ENCODE peak calls at places on chromosomes 12 and 14, in six cellular contexts. One of them, this sample, is unnamed.

GRCh38 chr14:101561145-101561896 is at the start of gene DIO3:
- DNase-seq in GM13976: no peak
- DNase-seq in RWPE1: no peak
- DNase-seq in stomach: no peak
- DNase-seq in IMR-90: no peak
- DNase-seq in HCT116: peak
- DNase-seq in this sample: no peak

GRCh38 chr12:14647028-14647750 is 49.2 kb downstream of the GUCY2C start:
- DNase-seq in HCT116: no peak
- DNase-seq in RWPE1: no peak
- DNase-seq in GM13976: no peak
- DNase-seq in stomach: no peak
- DNase-seq in IMR-90: no peak
- DNase-seq in this sample: no peak

GRCh38 chr14:67579636-67580035 is 20.4 kb downstream of the PIGH start:
- DNase-seq in GM13976: no peak
- DNase-seq in HCT116: no peak
- DNase-seq in IMR-90: no peak
- DNase-seq in RWPE1: no peak
- DNase-seq in stomach: no peak
- DNase-seq in this sample: no peak

GRCh38 chr12:101076940-101077351 is 133.1 kb downstream of the SLC5A8 start:
- DNase-seq in GM13976: no peak
- DNase-seq in stomach: no peak
- DNase-seq in IMR-90: peak
- DNase-seq in RWPE1: no peak
- DNase-seq in HCT116: no peak
- DNase-seq in this sample: no peak

GRCh38 chr14:22646570-22647254 is 2.6 kb upstream of the OR6J1 start:
- DNase-seq in GM13976: no peak
- DNase-seq in stomach: no peak
- DNase-seq in HCT116: no peak
- DNase-seq in RWPE1: peak
- DNase-seq in IMR-90: peak
- DNase-seq in this sample: peak

GRCh38 chr14:65926504-65926903 is 514.0 kb downstream of the FUT8 start:
- DNase-seq in GM13976: no peak
- DNase-seq in stomach: no peak
- DNase-seq in HCT116: no peak
- DNase-seq in IMR-90: no peak
- DNase-seq in RWPE1: no peak
- DNase-seq in this sample: no peak

GRCh38 chr12:124391340-124392261 is 96.7 kb downstream of the RFLNA start:
- DNase-seq in IMR-90: peak
- DNase-seq in RWPE1: peak
- DNase-seq in HCT116: peak
- DNase-seq in stomach: peak
- DNase-seq in GM13976: peak
- DNase-seq in this sample: no peak

GRCh38 chr12:116508145-116509121 is 50.7 kb upstream of the MAP1LC3B2 start:
- DNase-seq in RWPE1: no peak
- DNase-seq in IMR-90: no peak
- DNase-seq in HCT116: no peak
- DNase-seq in stomach: no peak
- DNase-seq in GM13976: peak
- DNase-seq in this sample: no peak

GRCh38 chr12:108338915-108339657 is at the start of gene CMKLR1:
- DNase-seq in GM13976: peak
- DNase-seq in IMR-90: no peak
- DNase-seq in RWPE1: no peak
- DNase-seq in HCT116: no peak
- DNase-seq in stomach: no peak
- DNase-seq in this sample: no peak

GRCh38 chr12:48143898-48144297 is 13.4 kb downstream of the ASB8 start:
- DNase-seq in IMR-90: no peak
- DNase-seq in HCT116: no peak
- DNase-seq in GM13976: no peak
- DNase-seq in RWPE1: no peak
- DNase-seq in stomach: no peak
- DNase-seq in this sample: no peak

GRCh38 chr14:55180006-55180405 is 11.4 kb downstream of the DLGAP5 start:
- DNase-seq in IMR-90: no peak
- DNase-seq in HCT116: no peak
- DNase-seq in RWPE1: no peak
- DNase-seq in GM13976: no peak
- DNase-seq in stomach: no peak
- DNase-seq in this sample: no peak

GRCh38 chr14:45252356-45253069 is 489 bp downstream of the MIS18BP1 start:
- DNase-seq in HCT116: no peak
- DNase-seq in RWPE1: no peak
- DNase-seq in GM13976: no peak
- DNase-seq in stomach: no peak
- DNase-seq in IMR-90: peak
- DNase-seq in this sample: no peak

GRCh38 chr12:49777800-49778748 is 36.7 kb downstream of the TMBIM6 start:
- DNase-seq in GM13976: no peak
- DNase-seq in RWPE1: peak
- DNase-seq in IMR-90: peak
- DNase-seq in stomach: peak
- DNase-seq in HCT116: peak
- DNase-seq in this sample: no peak

GRCh38 chr14:69354383-69355154 is 43.5 kb downstream of the ERH start:
- DNase-seq in IMR-90: peak
- DNase-seq in HCT116: no peak
- DNase-seq in stomach: peak
- DNase-seq in RWPE1: no peak
- DNase-seq in GM13976: peak
- DNase-seq in this sample: no peak

GRCh38 chr12:124080649-124081048 is 107.6 kb downstream of the ZNF664 start:
- DNase-seq in RWPE1: no peak
- DNase-seq in IMR-90: no peak
- DNase-seq in stomach: no peak
- DNase-seq in GM13976: no peak
- DNase-seq in HCT116: no peak
- DNase-seq in this sample: no peak

GRCh38 chr12:81128930-81129554 is 51.2 kb downstream of the ACSS3 start:
- DNase-seq in stomach: no peak
- DNase-seq in HCT116: peak
- DNase-seq in RWPE1: peak
- DNase-seq in GM13976: peak
- DNase-seq in IMR-90: peak
- DNase-seq in this sample: peak

GRCh38 chr12:122895757-122896636 is at the start of gene VPS37B:
- DNase-seq in HCT116: peak
- DNase-seq in GM13976: peak
- DNase-seq in IMR-90: peak
- DNase-seq in RWPE1: peak
- DNase-seq in stomach: peak
- DNase-seq in this sample: peak

GRCh38 chr12:117680311-117680710 is 288.5 kb downstream of the KSR2 start:
- DNase-seq in HCT116: no peak
- DNase-seq in stomach: no peak
- DNase-seq in RWPE1: no peak
- DNase-seq in GM13976: no peak
- DNase-seq in IMR-90: no peak
- DNase-seq in this sample: no peak

GRCh38 chr12:101876861-101877815 is at the start of gene DRAM1:
- DNase-seq in IMR-90: peak
- DNase-seq in RWPE1: peak
- DNase-seq in HCT116: peak
- DNase-seq in GM13976: peak
- DNase-seq in stomach: peak
- DNase-seq in this sample: peak

GRCh38 chr12:94235894-94236293 is 87.5 kb downstream of the PLXNC1 start:
- DNase-seq in stomach: no peak
- DNase-seq in IMR-90: no peak
- DNase-seq in HCT116: no peak
- DNase-seq in RWPE1: no peak
- DNase-seq in GM13976: no peak
- DNase-seq in this sample: no peak

GRCh38 chr12:106428379-106428778 is 70.8 kb downstream of the POLR3B start:
- DNase-seq in RWPE1: no peak
- DNase-seq in HCT116: no peak
- DNase-seq in GM13976: no peak
- DNase-seq in stomach: peak
- DNase-seq in IMR-90: peak
- DNase-seq in this sample: no peak

GRCh38 chr14:32121948-32122347 is 44.8 kb downstream of the ARHGAP5 start:
- DNase-seq in GM13976: no peak
- DNase-seq in RWPE1: no peak
- DNase-seq in HCT116: no peak
- DNase-seq in stomach: no peak
- DNase-seq in IMR-90: peak
- DNase-seq in this sample: peak

GRCh38 chr12:117047810-117048584 is 51.2 kb downstream of the TESC start:
- DNase-seq in HCT116: no peak
- DNase-seq in GM13976: no peak
- DNase-seq in RWPE1: no peak
- DNase-seq in IMR-90: peak
- DNase-seq in stomach: no peak
- DNase-seq in this sample: peak

DNA sequence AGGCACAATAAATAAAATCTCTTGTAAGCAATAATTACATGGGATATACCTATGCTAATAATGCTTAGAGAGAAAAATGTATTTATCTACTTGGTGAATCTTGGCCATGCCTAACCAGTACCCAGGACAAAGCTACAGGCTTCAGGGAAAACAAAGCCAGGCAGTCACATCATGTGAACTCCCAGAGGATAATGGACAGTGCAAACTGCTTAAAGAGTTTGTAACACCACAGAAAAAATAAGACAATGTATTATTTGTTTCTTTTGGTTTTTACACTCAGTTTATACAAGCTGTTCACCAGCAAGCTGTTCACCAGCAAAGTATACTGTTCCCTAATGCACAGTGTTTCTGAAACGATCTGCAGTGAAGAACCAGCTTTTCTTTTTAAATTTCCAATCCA is 38.0 kb downstream of the DICER1 start:
- DNase-seq in RWPE1: no peak
- DNase-seq in IMR-90: no peak
- DNase-seq in GM13976: no peak
- DNase-seq in HCT116: no peak
- DNase-seq in stomach: no peak
- DNase-seq in this sample: no peak
- TF ChIP-seq CTCF in RWPE1: no peak
- TF ChIP-seq CTCF in IMR-90: no peak
- TF ChIP-seq CTCF in GM13976: no peak
- TF ChIP-seq CTCF in HCT116: no peak
- TF ChIP-seq CTCF in stomach: no peak
- TF ChIP-seq CTCF in this sample: no peak

DNA sequence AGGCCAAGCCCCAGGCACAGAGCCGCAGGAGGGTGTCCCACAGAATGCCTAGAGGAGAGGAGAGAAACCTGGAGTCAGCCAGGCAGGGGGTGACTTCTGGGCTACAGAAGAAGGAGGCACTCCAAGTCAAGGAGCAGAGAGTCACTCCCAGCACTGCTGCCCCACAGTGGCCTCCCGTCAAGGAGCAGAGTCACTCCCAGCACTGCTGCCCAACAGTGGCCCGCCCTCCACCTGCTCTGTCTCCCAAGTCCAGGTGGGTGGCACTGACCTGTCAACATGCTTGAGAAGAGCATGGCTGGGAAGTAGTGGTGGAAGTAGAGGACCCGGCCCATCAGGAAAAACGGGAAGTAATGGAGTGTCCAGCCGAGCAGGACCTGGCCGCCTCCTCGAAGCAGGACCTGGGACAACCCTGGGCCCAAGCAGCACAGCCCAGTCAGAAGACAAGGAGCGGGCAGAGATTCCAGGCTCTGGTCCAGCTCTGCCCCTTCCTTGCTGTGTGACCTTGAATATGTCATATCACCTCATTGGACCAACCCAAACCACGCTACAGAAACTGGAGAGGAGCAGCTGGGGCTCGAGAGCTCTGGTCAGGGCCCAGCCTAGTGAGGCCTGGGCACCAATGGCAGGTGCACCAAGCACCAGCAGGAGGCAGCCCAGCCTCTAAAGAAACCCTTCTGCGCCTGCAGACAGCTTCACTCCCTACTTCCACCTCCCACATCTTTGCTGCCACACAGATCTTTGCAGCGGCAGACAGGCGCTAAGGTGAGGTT is 7.6 kb upstream of the NGB start:
- DNase-seq in RWPE1: no peak
- DNase-seq in stomach: no peak
- DNase-seq in GM13976: no peak
- DNase-seq in IMR-90: no peak
- DNase-seq in HCT116: no peak
- DNase-seq in this sample: no peak
- TF ChIP-seq CTCF in RWPE1: no peak
- TF ChIP-seq CTCF in stomach: no peak
- TF ChIP-seq CTCF in GM13976: no peak
- TF ChIP-seq CTCF in IMR-90: peak
- TF ChIP-seq CTCF in HCT116: no peak
- TF ChIP-seq CTCF in this sample: no peak

GRCh38 chr14:75292886-75293285 is 14.3 kb downstream of the FOS start:
- DNase-seq in IMR-90: no peak
- DNase-seq in GM13976: no peak
- DNase-seq in stomach: no peak
- DNase-seq in RWPE1: no peak
- DNase-seq in HCT116: no peak
- DNase-seq in this sample: no peak

GRCh38 chr14:75293920-75294648 is 15.5 kb downstream of the FOS start:
- DNase-seq in RWPE1: peak
- DNase-seq in IMR-90: peak
- DNase-seq in GM13976: peak
- DNase-seq in stomach: peak
- DNase-seq in HCT116: peak
- DNase-seq in this sample: peak

GRCh38 chr14:75295491-75296338 is 17.1 kb downstream of the FOS start:
- DNase-seq in RWPE1: peak
- DNase-seq in GM13976: peak
- DNase-seq in IMR-90: peak
- DNase-seq in HCT116: no peak
- DNase-seq in stomach: peak
- DNase-seq in this sample: no peak

GRCh38 chr14:75295061-75295461 is 16.4 kb downstream of the FOS start:
- DNase-seq in IMR-90: peak
- DNase-seq in GM13976: peak
- DNase-seq in RWPE1: peak
- DNase-seq in stomach: peak
- DNase-seq in HCT116: no peak
- DNase-seq in this sample: peak

DNA sequence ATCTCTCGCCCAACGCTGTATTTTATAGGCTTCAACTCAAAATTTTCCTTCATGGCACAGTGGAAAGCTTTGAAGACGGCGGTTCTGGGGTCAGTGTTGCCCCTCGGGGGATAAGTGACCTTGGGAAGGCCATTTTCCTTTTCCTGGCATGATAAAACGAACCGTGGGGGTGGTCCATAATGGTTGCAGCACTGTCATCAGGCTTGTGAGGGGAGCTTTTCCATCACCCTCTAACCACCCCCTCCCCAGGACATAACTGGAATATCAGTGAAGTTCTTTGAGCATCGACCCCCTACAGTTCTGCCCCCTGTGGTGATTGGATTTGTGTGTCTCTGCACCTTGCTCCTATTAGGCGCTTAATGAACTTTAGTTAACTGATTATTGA is 16.0 kb downstream of the FOS start:
- DNase-seq in RWPE1: peak
- DNase-seq in stomach: no peak
- DNase-seq in HCT116: no peak
- DNase-seq in IMR-90: no peak
- DNase-seq in GM13976: peak
- DNase-seq in this sample: no peak
- TF ChIP-seq CTCF in RWPE1: peak
- TF ChIP-seq CTCF in stomach: peak
- TF ChIP-seq CTCF in HCT116: peak
- TF ChIP-seq CTCF in IMR-90: peak
- TF ChIP-seq CTCF in GM13976: no peak
- TF ChIP-seq CTCF in this sample: no peak

GRCh38 chr14:94449930-94450329 is 2.7 kb downstream of the SERPINA11 start:
- DNase-seq in stomach: no peak
- DNase-seq in RWPE1: no peak
- DNase-seq in GM13976: no peak
- DNase-seq in HCT116: no peak
- DNase-seq in IMR-90: no peak
- DNase-seq in this sample: no peak
- TF ChIP-seq CTCF in stomach: no peak
- TF ChIP-seq CTCF in RWPE1: no peak
- TF ChIP-seq CTCF in GM13976: no peak
- TF ChIP-seq CTCF in HCT116: no peak
- TF ChIP-seq CTCF in IMR-90: no peak
- TF ChIP-seq CTCF in this sample: no peak

This sample was measured in AG09319.